ENCODE peak calls at places on chromosome 7, in nine cellular contexts. O, C, U, I, Y, M, L, P and B are unnamed samples.

GRCh38 chr7:106681815-106682495 is 21.0 kb upstream of the CCDC71L start:
- DNase-seq in O (peak), C (no peak), U (no peak), I (no peak), Y (peak), M (no peak), L (no peak), P (peak), B (no peak)

GRCh38 chr7:4944939-4945338 is 14.0 kb downstream of the MMD2 start:
- DNase-seq in O (no peak), C (no peak), U (no peak), I (no peak), Y (no peak), M (no peak), L (no peak), P (no peak), B (no peak)

GRCh38 chr7:30028749-30029635 is 780 bp downstream of the PLEKHA8 start:
- DNase-seq in O (peak), C (no peak), U (peak), I (peak), Y (peak), M (peak), L (peak), P (peak), B (peak)

GRCh38 chr7:111654414-111654813 is 92.1 kb upstream of the IMMP2L start:
- DNase-seq in O (no peak), C (no peak), U (no peak), I (no peak), Y (no peak), M (no peak), L (no peak), P (no peak), B (no peak)

GRCh38 chr7:4078580-4078979 is 603.5 kb upstream of the FOXK1 start:
- DNase-seq in O (no peak), C (no peak), U (no peak), I (no peak), Y (no peak), M (no peak), L (no peak), P (no peak), B (no peak)

GRCh38 chr7:30914611-30915601 is 3.3 kb downstream of the AQP1 start:
- DNase-seq in O (peak), C (no peak), U (peak), I (no peak), Y (peak), M (no peak), L (peak), P (peak), B (no peak)

GRCh38 chr7:154425326-154425725 is 373.1 kb downstream of the DPP6 start:
- DNase-seq in O (no peak), C (no peak), U (no peak), I (no peak), Y (no peak), M (no peak), L (no peak), P (no peak), B (no peak)

GRCh38 chr7:89757910-89758309 is 396.4 kb upstream of the STEAP1 start:
- DNase-seq in O (no peak), C (no peak), U (no peak), I (no peak), Y (no peak), M (no peak), L (no peak), P (no peak), B (no peak)

GRCh38 chr7:126040114-126041045 is 1110.8 kb upstream of the POT1 start:
- DNase-seq in O (no peak), C (peak), U (no peak), I (no peak), Y (no peak), M (no peak), L (no peak), P (no peak), B (no peak)

GRCh38 chr7:80002865-80003264 is 131.8 kb upstream of the GNAI1 start:
- DNase-seq in O (no peak), C (no peak), U (no peak), I (no peak), Y (no peak), M (no peak), L (no peak), P (peak), B (no peak)

GRCh38 chr7:80385512-80385911 is 126.4 kb downstream of the GNAT3 start:
- DNase-seq in O (no peak), C (no peak), U (no peak), I (no peak), Y (no peak), M (no peak), L (no peak), P (no peak), B (no peak)

GRCh38 chr7:135645296-135645904 is 16.9 kb upstream of the STMP1 start:
- DNase-seq in O (peak), C (no peak), U (no peak), I (no peak), Y (peak), M (peak), L (no peak), P (peak), B (no peak)